ENCODE peak calls at places on chromosomes 16 and 17, in eight cellular contexts. I, L, Q, Y, V, E, O and N are unnamed samples.
A peak's percentile ranks its signal among the peaks of the same experiment; 100 is the strongest.

GRCh38 chr17:79803997-79804855 is 7.3 kb upstream of the CBX8 start:
- DNase-seq in Y (no peak), V (no peak), O (no peak), I (no peak), E (no peak), Q (no peak), L (no peak), N (no peak)

GRCh38 chr17:50920891-50921595 is 54.9 kb upstream of the TOB1 start:
- DNase-seq in I (no peak), O (no peak), Q (no peak), Y (no peak), V (no peak), E (no peak), L (no peak), N (no peak)

GRCh38 chr16:89689142-89689541 is 2.7 kb downstream of the CDK10 start:
- DNase-seq in V (no peak), L (no peak), Q (no peak), I (no peak), O (no peak), Y (no peak), E (no peak), N (no peak)

GRCh38 chr17:59859444-59860025 is 33.2 kb downstream of the TUBD1 start:
- DNase-seq in I (no peak), O (no peak), Q (no peak), Y (no peak), V (peak; percentile 82), L (no peak), E (no peak), N (peak; percentile 67)

GRCh38 chr17:1752425-1752941 is 9.4 kb upstream of the SERPINF1 start:
- DNase-seq in O (peak; percentile 57), V (peak; percentile 19), Y (no peak), Q (no peak), L (no peak), E (no peak), I (no peak), N (no peak)

GRCh38 chr17:3575506-3575905 is 17.9 kb upstream of the TRPV3 start:
- DNase-seq in Y (no peak), V (no peak), O (no peak), I (no peak), Q (no peak), E (no peak), L (peak; percentile 94), N (peak; percentile 40)

GRCh38 chr17:70668276-70668937 is 499.1 kb downstream of the KCNJ2 start:
- DNase-seq in I (no peak), Y (no peak), Q (no peak), O (no peak), V (no peak), L (no peak), E (no peak), N (no peak)

GRCh38 chr16:87407511-87408112 is 15.5 kb downstream of the MAP1LC3B start:
- DNase-seq in E (peak; percentile 26), Y (no peak), O (no peak), I (no peak), L (no peak), Q (peak; percentile 49), V (peak; percentile 90), N (peak; percentile 55)

GRCh38 chr17:82055965-82056728 is 4.4 kb downstream of the GPS1 start:
- DNase-seq in E (no peak), I (no peak), L (no peak), Q (peak; percentile 21), O (no peak), V (no peak), Y (no peak), N (no peak)

GRCh38 chr17:61495161-61495857 is 43.1 kb downstream of the TBX4 start:
- DNase-seq in L (peak; percentile 63), O (peak; percentile 47), E (peak; percentile 35), Y (no peak), I (no peak), V (no peak), Q (no peak), N (peak; percentile 62)

GRCh38 chr17:337866-338265 is 14.7 kb downstream of the RPH3AL start:
- DNase-seq in L (no peak), Q (no peak), V (no peak), E (no peak), I (no peak), O (no peak), Y (no peak), N (no peak)

GRCh38 chr17:50268632-50269287 is 5.5 kb upstream of the TMEM92 start:
- DNase-seq in Q (no peak), Y (no peak), L (no peak), I (no peak), E (no peak), V (no peak), O (no peak), N (no peak)

GRCh38 chr17:58336456-58337094 is 8.0 kb upstream of the TSPOAP1 start:
- DNase-seq in E (no peak), I (no peak), L (peak; percentile 28), Q (no peak), O (no peak), Y (no peak), V (peak; percentile 32), N (no peak)

GRCh38 chr17:164536-165235 is 16.8 kb downstream of the DOC2B start:
- DNase-seq in L (no peak), V (no peak), O (peak; percentile 65), Y (peak; percentile 65), I (no peak), Q (peak; percentile 55), E (no peak), N (peak; percentile 50)

GRCh38 chr17:10547351-10547750 is 2.1 kb downstream of the MYH2 start:
- DNase-seq in E (no peak), I (no peak), O (no peak), Y (no peak), V (no peak), Q (no peak), L (no peak), N (no peak)

GRCh38 chr16:80989801-80990200 is 16.9 kb downstream of the CMC2 start:
- DNase-seq in Q (no peak), Y (no peak), E (no peak), O (no peak), L (no peak), I (no peak), V (no peak), N (no peak)

GRCh38 chr16:16075463-16076399 is 126.3 kb downstream of the ABCC1 start:
- DNase-seq in Y (no peak), L (peak; percentile 60), I (no peak), V (peak; percentile 97), E (no peak), O (no peak), Q (peak; percentile 49), N (peak; percentile 76)

GRCh38 chr17:64002658-64003525 is 4.7 kb downstream of the PRR29 start:
- DNase-seq in Q (no peak), L (no peak), O (no peak), V (no peak), Y (no peak), I (no peak), E (no peak), N (no peak)

GRCh38 chr16:57115504-57116182 is 23.3 kb downstream of the CPNE2 start:
- DNase-seq in I (no peak), Y (no peak), E (no peak), Q (peak; percentile 85), O (no peak), L (no peak), V (no peak), N (peak; percentile 49)

GRCh38 chr17:81928497-81929252 is 1.1 kb upstream of the MAFG start:
- DNase-seq in L (no peak), E (no peak), I (no peak), Y (no peak), Q (peak; percentile 41), V (no peak), O (peak; percentile 27), N (no peak)

GRCh38 chr17:57948555-57949420 is 6.4 kb downstream of the CUEDC1 start:
- DNase-seq in Y (no peak), O (peak; percentile 97), L (peak; percentile 100), V (peak; percentile 78), Q (peak; percentile 47), E (peak; percentile 53), I (no peak), N (peak; percentile 94)

GRCh38 chr16:78005881-78006280 is 16.5 kb upstream of the CLEC3A start:
- DNase-seq in Q (no peak), Y (peak; percentile 22), L (no peak), V (peak; percentile 7), I (no peak), E (no peak), O (peak; percentile 48), N (no peak)

GRCh38 chr16:2365397-2365796 is 24.9 kb upstream of the ABCA3 start:
- DNase-seq in V (no peak), Y (no peak), E (no peak), O (no peak), I (no peak), Q (no peak), L (no peak), N (no peak)

GRCh38 chr17:77741109-77741508 is 217.4 kb upstream of the TNRC6C start:
- DNase-seq in V (no peak), E (no peak), Q (no peak), Y (no peak), L (no peak), O (peak; percentile 65), I (peak; percentile 7), N (no peak)

GRCh38 chr17:17516941-17517720 is 20.9 kb upstream of the RASD1 start:
- DNase-seq in Y (no peak), E (no peak), L (no peak), I (no peak), V (no peak), O (no peak), Q (peak; percentile 21), N (no peak)

GRCh38 chr16:15404792-15405191 is 9.2 kb downstream of the MPV17L start:
- DNase-seq in Y (no peak), Q (no peak), L (no peak), E (no peak), V (no peak), O (no peak), I (no peak), N (peak; percentile 27)

GRCh38 chr17:51006601-51007000 is 114.1 kb downstream of the SPAG9 start:
- DNase-seq in I (no peak), O (no peak), Q (no peak), V (no peak), L (peak; percentile 45), Y (no peak), E (no peak), N (peak; percentile 63)

GRCh38 chr17:76200354-76200753 is 39.9 kb downstream of the RNF157 start:
- DNase-seq in Y (no peak), I (no peak), Q (no peak), L (no peak), O (no peak), E (no peak), V (no peak), N (no peak)

GRCh38 chr17:8695916-8696415 is 48.7 kb downstream of the CCDC42 start:
- DNase-seq in Y (no peak), L (no peak), I (no peak), O (no peak), E (no peak), Q (no peak), V (no peak), N (no peak)

GRCh38 chr16:24163935-24164334 is 92.2 kb upstream of the CACNG3 start:
- DNase-seq in E (no peak), L (no peak), I (no peak), Y (no peak), Q (no peak), O (no peak), V (no peak), N (no peak)